ENCODE peak calls at places on chromosomes 16 and 17, in nine cellular contexts. W, O, G, X, A, P, E, I and N are unnamed samples.

GRCh38 chr17:60137731-60138130 is 12.0 kb upstream of the CA4 start:
- DNase-seq in G (no peak), I (no peak), X (no peak), W (no peak), A (no peak), O (no peak), P (no peak), E (no peak), N (no peak)

GRCh38 chr16:79712273-79712672 is 111.7 kb upstream of the MAF start:
- DNase-seq in P (no peak), A (no peak), W (no peak), E (no peak), O (no peak), X (no peak), I (peak; percentile 47), G (no peak), N (no peak)

GRCh38 chr16:10921536-10922327 is 20.5 kb downstream of the DEXI start:
- DNase-seq in X (no peak), O (no peak), A (no peak), G (no peak), I (no peak), P (no peak), W (no peak), E (no peak), N (no peak)

GRCh38 chr17:61491981-61492380 is 39.8 kb downstream of the TBX4 start:
- DNase-seq in A (no peak), W (no peak), E (no peak), P (no peak), G (no peak), I (no peak), O (no peak), X (no peak), N (no peak)

GRCh38 chr16:58299757-58300349 is 5.0 kb upstream of the PRSS54 start:
- DNase-seq in O (peak; percentile 38), A (no peak), E (peak; percentile 46), X (no peak), W (no peak), I (no peak), G (peak; percentile 9), P (no peak), N (peak; percentile 13)

GRCh38 chr16:86862596-86862995 is 284.2 kb downstream of the FOXL1 start:
- DNase-seq in G (peak; percentile 46), I (no peak), X (no peak), P (no peak), E (no peak), O (no peak), A (no peak), W (no peak), N (no peak)

GRCh38 chr17:9226794-9227135 is 205.5 kb downstream of the NTN1 start:
- DNase-seq in E (peak; percentile 15), P (no peak), X (no peak), A (no peak), W (no peak), I (no peak), G (no peak), O (no peak), N (no peak)

GRCh38 chr17:57644311-57644710 is 100.8 kb downstream of the CCDC182 start:
- DNase-seq in I (no peak), X (no peak), W (no peak), P (no peak), A (no peak), G (peak; percentile 59), O (no peak), E (no peak), N (no peak)

GRCh38 chr16:69930117-69930776 is 20.9 kb upstream of the CLEC18A start:
- DNase-seq in W (peak; percentile 49), I (peak; percentile 43), E (peak; percentile 68), X (peak; percentile 27), P (peak; percentile 82), G (no peak), O (peak; percentile 74), A (peak; percentile 53), N (peak; percentile 40)

GRCh38 chr17:31807846-31808245 is 51.2 kb downstream of the COPRS start:
- DNase-seq in P (no peak), I (no peak), E (no peak), W (no peak), A (no peak), O (no peak), G (no peak), X (no peak), N (no peak)

GRCh38 chr17:63178530-63178929 is 212.5 kb downstream of the TANC2 start:
- DNase-seq in W (peak; percentile 54), E (no peak), X (no peak), G (no peak), A (no peak), I (no peak), P (no peak), O (no peak), N (no peak)

GRCh38 chr16:50154369-50154947 is 1.4 kb downstream of the TENT4B start:
- DNase-seq in I (no peak), W (no peak), P (peak; percentile 12), O (peak; percentile 17), A (no peak), G (no peak), X (no peak), E (no peak), N (no peak)